ENCODE peak calls at places on chromosomes 11 and 22, in nine cellular contexts. Q, O, K, U, B, L, J, Z and G are unnamed samples.

GRCh38 chr11:110711776-110712642 is at the start of gene ARHGAP20:
- DNase-seq in O (peak; percentile 92), Z (peak; percentile 85), K (peak; percentile 14), B (peak; percentile 89), J (peak; percentile 26), L (peak; percentile 73), Q (peak; percentile 85), U (peak; percentile 89), G (no peak)

GRCh38 chr22:50674127-50674493 is 1.5 kb downstream of the SHANK3 start:
- DNase-seq in Q (no peak), Z (no peak), B (peak; percentile 66), K (no peak), J (no peak), U (no peak), L (peak; percentile 25), O (no peak), G (no peak)

GRCh38 chr11:45333506-45333971 is 47.4 kb upstream of the SYT13 start:
- DNase-seq in Q (no peak), U (peak; percentile 70), Z (no peak), J (no peak), K (peak; percentile 36), O (no peak), L (no peak), B (no peak), G (no peak)

GRCh38 chr11:118052581-118053206 is 24.2 kb upstream of the TMPRSS4 start:
- DNase-seq in B (no peak), K (no peak), Q (no peak), L (no peak), J (no peak), O (no peak), U (no peak), Z (peak; percentile 56), G (no peak)

GRCh38 chr22:26892401-26893033 is 235.1 kb downstream of the MIAT start:
- DNase-seq in Q (no peak), L (no peak), O (no peak), Z (no peak), U (no peak), K (peak; percentile 24), B (no peak), J (no peak), G (no peak)

GRCh38 chr11:2572491-2573239 is 127.1 kb downstream of the KCNQ1OT1 start:
- DNase-seq in B (no peak), O (peak; percentile 65), Q (peak; percentile 32), J (no peak), U (no peak), Z (no peak), L (peak; percentile 31), K (no peak), G (no peak)

GRCh38 chr22:46649176-46650077 is 29.2 kb downstream of the GRAMD4 start:
- DNase-seq in Q (no peak), K (peak; percentile 93), Z (no peak), B (no peak), L (no peak), J (no peak), U (no peak), O (no peak), G (no peak)

GRCh38 chr11:73350908-73351636 is 25.1 kb upstream of the RELT start:
- DNase-seq in Z (peak; percentile 84), O (peak; percentile 88), U (peak; percentile 67), L (no peak), K (peak; percentile 73), B (peak; percentile 72), J (peak; percentile 39), Q (no peak), G (peak; percentile 60)

GRCh38 chr11:123653405-123653996 is 923 bp downstream of the SCN3B start:
- DNase-seq in K (peak; percentile 7), O (no peak), Z (no peak), U (no peak), Q (no peak), J (no peak), L (no peak), B (no peak), G (no peak)

GRCh38 chr22:44523981-44524759 is 26.1 kb upstream of the RTL6 start:
- DNase-seq in Q (no peak), K (no peak), O (no peak), B (no peak), U (peak; percentile 13), Z (no peak), J (no peak), L (no peak), G (peak; percentile 20)

GRCh38 chr11:103202048-103202651 is 92.9 kb downstream of the DYNC2H1 start:
- DNase-seq in J (no peak), U (no peak), B (peak; percentile 29), Z (no peak), O (no peak), Q (no peak), L (no peak), K (peak; percentile 51), G (peak; percentile 26)

GRCh38 chr11:111296196-111296595 is 2.1 kb upstream of the POU2AF3 start:
- DNase-seq in J (no peak), L (no peak), B (no peak), Z (no peak), U (no peak), K (no peak), O (no peak), Q (no peak), G (no peak)

GRCh38 chr11:615453-616319 is at the start of gene IRF7:
- DNase-seq in O (peak; percentile 99), Q (peak; percentile 97), L (peak; percentile 98), B (peak; percentile 94), Z (peak; percentile 98), U (peak; percentile 96), K (peak; percentile 90), J (peak; percentile 94), G (peak; percentile 68)

GRCh38 chr22:26492220-26492619 is 8.5 kb downstream of the SRRD start:
- DNase-seq in J (no peak), L (no peak), Z (no peak), O (no peak), U (no peak), B (no peak), K (no peak), Q (no peak), G (no peak)

GRCh38 chr22:22109693-22110466 is 127.3 kb upstream of the TOP3B start:
- DNase-seq in U (no peak), O (no peak), L (no peak), K (no peak), Z (no peak), B (no peak), J (no peak), Q (no peak), G (no peak)
- TF ChIP-seq CTCF in U (no peak), O (no peak), L (no peak), K (peak; percentile 10), Z (no peak), B (peak; percentile 40), J (no peak), Q (peak; percentile 34), G (peak; percentile 13)

DNA sequence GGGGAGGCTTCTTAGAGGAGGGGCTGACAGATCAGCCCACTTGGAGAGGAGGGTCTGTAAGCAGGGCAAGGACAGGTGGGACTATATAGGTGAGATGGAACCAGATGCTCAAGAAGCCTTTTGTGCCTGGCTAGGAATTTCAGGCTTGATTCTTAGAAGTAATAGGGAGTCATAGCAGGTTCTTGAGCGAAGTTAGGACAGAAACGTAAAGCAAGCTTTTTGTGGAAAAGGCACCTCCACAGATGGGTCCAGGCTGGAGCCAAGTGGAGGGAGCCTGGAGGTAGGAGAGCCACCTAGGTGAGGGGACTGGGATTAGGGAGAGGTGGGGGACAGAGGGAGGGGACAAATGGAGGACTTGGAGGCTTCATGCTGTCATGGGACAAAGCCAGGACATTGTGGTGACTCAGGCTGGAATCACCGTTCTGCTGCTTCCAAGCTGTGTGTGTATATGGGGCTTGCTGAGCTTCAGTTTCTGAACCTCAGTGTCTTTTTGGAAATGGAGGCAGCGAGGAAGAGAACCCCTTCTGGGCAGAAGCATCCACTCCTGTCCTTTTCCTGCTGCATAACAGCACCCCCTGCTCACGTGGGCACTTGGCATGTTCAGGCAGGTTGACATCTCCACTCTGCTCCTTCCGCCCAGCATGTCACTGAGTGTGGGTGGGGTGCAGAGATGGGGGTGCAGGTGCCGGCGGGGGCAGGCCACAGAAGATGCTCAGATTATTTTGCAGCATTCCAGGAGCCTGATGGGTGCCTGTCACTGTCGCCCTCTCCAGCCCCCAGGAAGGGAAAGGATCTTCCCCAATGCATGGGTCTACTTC is 58.0 kb downstream of the MCM5 start:
- DNase-seq in Z (no peak), L (no peak), B (no peak), U (no peak), K (no peak), O (no peak), Q (no peak), J (no peak), G (no peak)
- H3K4me3 ChIP-seq in Z (no peak overlapping the region), L (no peak overlapping the region), B (no peak overlapping the region), U (no peak overlapping the region), K (no peak overlapping the region), O (no peak overlapping the region), Q (no peak overlapping the region), J (no peak overlapping the region), G (no peak overlapping the region)

GRCh38 chr11:12963789-12964536 is 45.2 kb upstream of the RASSF10 start:
- DNase-seq in Q (peak; percentile 63), U (peak; percentile 73), J (peak; percentile 60), B (peak; percentile 86), Z (peak; percentile 70), K (peak; percentile 70), O (no peak), L (peak; percentile 53), G (no peak)

GRCh38 chr11:12958984-12959383 is 50.1 kb upstream of the RASSF10 start:
- DNase-seq in Q (no peak), J (no peak), U (no peak), K (no peak), Z (no peak), O (no peak), B (no peak), L (no peak), G (no peak)

GRCh38 chr11:12962306-12962705 is 46.8 kb upstream of the RASSF10 start:
- DNase-seq in U (no peak), L (no peak), J (no peak), B (no peak), O (no peak), K (no peak), Q (no peak), Z (no peak), G (no peak)

GRCh38 chr11:12963051-12963450 is 46.1 kb upstream of the RASSF10 start:
- DNase-seq in B (peak; percentile 7), J (no peak), L (no peak), Q (no peak), Z (no peak), U (no peak), O (no peak), K (no peak), G (no peak)

DNA sequence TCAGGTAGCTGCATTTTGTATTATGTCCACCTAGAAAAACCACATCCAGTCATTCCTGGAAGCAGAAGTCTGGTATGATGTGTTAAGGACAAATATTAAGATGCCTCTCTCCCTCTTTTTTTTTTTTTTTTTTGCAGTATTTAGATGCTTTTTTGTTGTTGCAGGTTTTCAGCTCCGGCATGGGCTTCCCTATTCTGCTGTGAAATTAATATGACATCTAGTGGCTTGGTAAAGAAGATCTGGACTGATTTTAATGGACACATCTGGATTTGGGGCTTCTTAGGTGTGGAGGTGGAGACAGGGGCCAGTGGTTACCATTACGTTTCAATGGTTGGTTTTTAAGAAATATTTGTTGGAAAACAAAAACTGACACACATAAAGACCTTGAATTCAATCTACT is 47.5 kb upstream of the RASSF10 start:
- DNase-seq in O (no peak), B (no peak), Z (no peak), K (peak; percentile 34), U (no peak), Q (no peak), J (no peak), L (no peak), G (no peak)
- TF ChIP-seq CTCF in O (no peak), B (no peak), Z (no peak), K (peak; percentile 45), U (no peak), Q (no peak), J (no peak), L (no peak), G (peak; percentile 19)

GRCh38 chr11:20668844-20669832 is at the start of gene NELL1:
- DNase-seq in O (no peak), Z (no peak), U (no peak), Q (no peak), L (peak; percentile 40), K (no peak), B (peak; percentile 75), J (no peak), G (no peak)
- H3K4me3 ChIP-seq in O (no peak within 1 kb of the TSS), Z (peak within 1 kb of the TSS; percentile 31), U (peak within 1 kb of the TSS; percentile 32), Q (no peak within 1 kb of the TSS), L (no peak within 1 kb of the TSS), K (peak within 1 kb of the TSS; percentile 43), B (peak within 1 kb of the TSS; percentile 74), J (no peak within 1 kb of the TSS), G (no peak within 1 kb of the TSS)